ENCODE peak calls at places on chromosomes 1 and 21, in five cellular contexts. One of them, this sample, is unnamed.

GRCh38 chr1:84991097-84991890 is 5.6 kb downstream of the MCOLN2 start:
- DNase-seq in AG04450: no peak
- DNase-seq in cardiac muscle cell: no peak
- DNase-seq in lower leg skin: no peak
- DNase-seq in fibroblast of villous mesenchyme: no peak
- DNase-seq in this sample: no peak

GRCh38 chr1:27513958-27514357 is 24.0 kb upstream of the WASF2 start:
- DNase-seq in AG04450: no peak
- DNase-seq in cardiac muscle cell: no peak
- DNase-seq in lower leg skin: no peak
- DNase-seq in fibroblast of villous mesenchyme: no peak
- DNase-seq in this sample: no peak

GRCh38 chr1:172976222-172977041 is 74.3 kb downstream of the TNFSF18 start:
- DNase-seq in AG04450: no peak
- DNase-seq in cardiac muscle cell: peak
- DNase-seq in lower leg skin: no peak
- DNase-seq in fibroblast of villous mesenchyme: peak
- DNase-seq in this sample: no peak

GRCh38 chr21:42189860-42190491 is 29.0 kb upstream of the ABCG1 start:
- DNase-seq in AG04450: no peak
- DNase-seq in cardiac muscle cell: no peak
- DNase-seq in lower leg skin: no peak
- DNase-seq in fibroblast of villous mesenchyme: no peak
- DNase-seq in this sample: no peak

GRCh38 chr1:16199700-16200099 is 12.8 kb downstream of the ARHGEF19 start:
- DNase-seq in AG04450: no peak
- DNase-seq in cardiac muscle cell: no peak
- DNase-seq in lower leg skin: no peak
- DNase-seq in fibroblast of villous mesenchyme: no peak
- DNase-seq in this sample: no peak

GRCh38 chr1:69911301-69911801 is 294.0 kb downstream of the LRRC40 start:
- DNase-seq in AG04450: peak
- DNase-seq in cardiac muscle cell: peak
- DNase-seq in lower leg skin: no peak
- DNase-seq in fibroblast of villous mesenchyme: peak
- DNase-seq in this sample: no peak

GRCh38 chr1:212034516-212035122 is 738 bp downstream of the INTS7 start:
- DNase-seq in AG04450: no peak
- DNase-seq in cardiac muscle cell: no peak
- DNase-seq in lower leg skin: no peak
- DNase-seq in fibroblast of villous mesenchyme: no peak
- DNase-seq in this sample: no peak

GRCh38 chr21:17848228-17848627 is 29.1 kb upstream of the C21orf91 start:
- DNase-seq in AG04450: peak
- DNase-seq in cardiac muscle cell: peak
- DNase-seq in lower leg skin: no peak
- DNase-seq in fibroblast of villous mesenchyme: peak
- DNase-seq in this sample: no peak

GRCh38 chr1:14910947-14911721 is 242.4 kb upstream of the TMEM51 start:
- DNase-seq in AG04450: no peak
- DNase-seq in cardiac muscle cell: no peak
- DNase-seq in lower leg skin: peak
- DNase-seq in fibroblast of villous mesenchyme: no peak
- DNase-seq in this sample: no peak

GRCh38 chr1:6727535-6727934 is 25.9 kb upstream of the DNAJC11 start:
- DNase-seq in AG04450: peak
- DNase-seq in cardiac muscle cell: peak
- DNase-seq in lower leg skin: no peak
- DNase-seq in fibroblast of villous mesenchyme: peak
- DNase-seq in this sample: no peak

GRCh38 chr1:171984850-171985485 is 143.7 kb downstream of the DNM3 start:
- DNase-seq in AG04450: no peak
- DNase-seq in cardiac muscle cell: peak
- DNase-seq in lower leg skin: no peak
- DNase-seq in fibroblast of villous mesenchyme: peak
- DNase-seq in this sample: no peak

GRCh38 chr1:154912755-154913154 is 23.8 kb downstream of the PMVK start:
- DNase-seq in AG04450: no peak
- DNase-seq in cardiac muscle cell: no peak
- DNase-seq in lower leg skin: peak
- DNase-seq in fibroblast of villous mesenchyme: no peak
- DNase-seq in this sample: no peak

GRCh38 chr1:51768971-51769601 is 109.4 kb downstream of the NRDC start:
- DNase-seq in AG04450: peak
- DNase-seq in cardiac muscle cell: peak
- DNase-seq in lower leg skin: no peak
- DNase-seq in fibroblast of villous mesenchyme: peak
- DNase-seq in this sample: no peak

GRCh38 chr1:7783178-7783711 is 846 bp upstream of the PER3 start:
- DNase-seq in AG04450: no peak
- DNase-seq in cardiac muscle cell: peak
- DNase-seq in lower leg skin: peak
- DNase-seq in fibroblast of villous mesenchyme: peak
- DNase-seq in this sample: no peak

GRCh38 chr1:6392081-6392879 is 1.3 kb downstream of the ACOT7 start:
- DNase-seq in AG04450: no peak
- DNase-seq in cardiac muscle cell: no peak
- DNase-seq in lower leg skin: no peak
- DNase-seq in fibroblast of villous mesenchyme: no peak
- DNase-seq in this sample: no peak

GRCh38 chr1:185936641-185937040 is 202.4 kb downstream of the HMCN1 start:
- DNase-seq in AG04450: no peak
- DNase-seq in cardiac muscle cell: no peak
- DNase-seq in lower leg skin: no peak
- DNase-seq in fibroblast of villous mesenchyme: no peak
- DNase-seq in this sample: no peak

GRCh38 chr1:115088115-115088794 is 1.0 kb downstream of the TSPAN2 start:
- DNase-seq in AG04450: no peak
- DNase-seq in cardiac muscle cell: no peak
- DNase-seq in lower leg skin: no peak
- DNase-seq in fibroblast of villous mesenchyme: no peak
- DNase-seq in this sample: no peak

GRCh38 chr1:40742363-40743061 is 41.1 kb upstream of the KCNQ4 start:
- DNase-seq in AG04450: no peak
- DNase-seq in cardiac muscle cell: no peak
- DNase-seq in lower leg skin: no peak
- DNase-seq in fibroblast of villous mesenchyme: no peak
- DNase-seq in this sample: no peak

GRCh38 chr1:186487163-186487562 is 26.2 kb upstream of the PDC start:
- DNase-seq in AG04450: no peak
- DNase-seq in cardiac muscle cell: no peak
- DNase-seq in lower leg skin: no peak
- DNase-seq in fibroblast of villous mesenchyme: no peak
- DNase-seq in this sample: no peak

GRCh38 chr1:104092698-104093097 is 343.0 kb downstream of the AMY1C start:
- DNase-seq in AG04450: no peak
- DNase-seq in cardiac muscle cell: no peak
- DNase-seq in lower leg skin: no peak
- DNase-seq in fibroblast of villous mesenchyme: no peak
- DNase-seq in this sample: no peak

GRCh38 chr1:176460606-176461336 is 2.2 kb upstream of the PAPPA2 start:
- DNase-seq in AG04450: no peak
- DNase-seq in cardiac muscle cell: no peak
- DNase-seq in lower leg skin: no peak
- DNase-seq in fibroblast of villous mesenchyme: no peak
- DNase-seq in this sample: no peak

GRCh38 chr1:16172964-16173446 is 17.1 kb upstream of the EPHA2 start:
- DNase-seq in AG04450: no peak
- DNase-seq in cardiac muscle cell: peak
- DNase-seq in lower leg skin: peak
- DNase-seq in fibroblast of villous mesenchyme: peak
- DNase-seq in this sample: no peak

GRCh38 chr21:32411366-32412161 is 942 bp upstream of the EVA1C start:
- DNase-seq in AG04450: no peak
- DNase-seq in cardiac muscle cell: peak
- DNase-seq in lower leg skin: peak
- DNase-seq in fibroblast of villous mesenchyme: peak
- DNase-seq in this sample: peak

GRCh38 chr1:60589046-60589748 is 493.2 kb upstream of the NFIA start:
- DNase-seq in AG04450: no peak
- DNase-seq in cardiac muscle cell: peak
- DNase-seq in lower leg skin: no peak
- DNase-seq in fibroblast of villous mesenchyme: no peak
- DNase-seq in this sample: no peak

GRCh38 chr1:172745014-172745413 is 86.1 kb downstream of the FASLG start:
- DNase-seq in AG04450: peak
- DNase-seq in cardiac muscle cell: peak
- DNase-seq in lower leg skin: no peak
- DNase-seq in fibroblast of villous mesenchyme: peak
- DNase-seq in this sample: no peak

GRCh38 chr1:24351247-24351646 is 32.1 kb downstream of the GRHL3 start:
- DNase-seq in AG04450: no peak
- DNase-seq in cardiac muscle cell: no peak
- DNase-seq in lower leg skin: no peak
- DNase-seq in fibroblast of villous mesenchyme: no peak
- DNase-seq in this sample: no peak

GRCh38 chr1:121518726-121519041 is 333.9 kb downstream of the SRGAP2C start:
- DNase-seq in AG04450: no peak
- DNase-seq in cardiac muscle cell: no peak
- DNase-seq in lower leg skin: no peak
- DNase-seq in fibroblast of villous mesenchyme: no peak
- DNase-seq in this sample: no peak

GRCh38 chr1:36557041-36558000 is 74.6 kb upstream of the CSF3R start:
- DNase-seq in AG04450: no peak
- DNase-seq in cardiac muscle cell: no peak
- DNase-seq in lower leg skin: peak
- DNase-seq in fibroblast of villous mesenchyme: no peak
- DNase-seq in this sample: no peak

GRCh38 chr21:46538851-46539666 is 65.8 kb downstream of the S100B start:
- DNase-seq in AG04450: no peak
- DNase-seq in cardiac muscle cell: no peak
- DNase-seq in lower leg skin: peak
- DNase-seq in fibroblast of villous mesenchyme: no peak
- DNase-seq in this sample: no peak

GRCh38 chr1:228047183-228047466 is 35.4 kb upstream of the ARF1 start:
- DNase-seq in AG04450: no peak
- DNase-seq in cardiac muscle cell: no peak
- DNase-seq in lower leg skin: no peak
- DNase-seq in fibroblast of villous mesenchyme: no peak
- DNase-seq in this sample: no peak

GRCh38 chr21:46597031-46597430 is 7.9 kb downstream of the S100B start:
- DNase-seq in AG04450: no peak
- DNase-seq in cardiac muscle cell: no peak
- DNase-seq in lower leg skin: no peak
- DNase-seq in fibroblast of villous mesenchyme: no peak
- DNase-seq in this sample: no peak

GRCh38 chr21:39863111-39863510 is 4.1 kb upstream of the PCP4 start:
- DNase-seq in AG04450: no peak
- DNase-seq in cardiac muscle cell: no peak
- DNase-seq in lower leg skin: no peak
- DNase-seq in fibroblast of villous mesenchyme: no peak
- DNase-seq in this sample: no peak

DNA sequence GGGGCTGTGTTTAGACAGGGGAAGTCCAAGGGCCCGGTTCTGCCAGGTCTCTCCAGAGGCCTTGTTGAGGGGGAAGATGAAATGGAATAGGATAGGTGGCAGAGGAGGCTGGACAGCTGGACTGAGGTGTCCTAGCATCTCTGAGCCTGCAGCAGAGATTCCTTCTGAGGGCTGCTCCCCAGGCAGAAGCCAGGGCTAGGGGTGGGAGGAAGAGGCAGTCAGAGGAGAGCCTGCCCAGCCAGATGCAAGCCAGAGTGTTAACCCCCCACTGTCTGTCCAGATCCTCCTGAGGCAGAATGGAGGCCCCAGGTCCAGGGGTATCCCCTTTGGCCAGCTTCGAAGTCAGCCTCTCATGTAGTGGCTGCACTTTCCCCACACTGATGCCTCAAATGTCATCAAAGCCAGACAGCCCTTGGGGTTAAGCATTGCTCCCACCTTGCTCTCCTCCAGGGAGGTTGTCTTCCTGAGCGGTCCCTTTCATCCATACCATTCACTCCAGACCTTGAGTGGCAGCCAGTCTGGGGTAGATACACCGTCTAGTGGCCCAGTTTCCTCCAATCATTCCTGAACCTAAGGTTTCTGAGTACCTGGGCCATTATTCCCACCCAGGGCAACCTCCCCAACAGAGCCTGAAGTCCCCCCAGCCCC is 1.7 kb downstream of the CSF1 start:
- DNase-seq in AG04450: no peak
- DNase-seq in cardiac muscle cell: no peak
- DNase-seq in lower leg skin: no peak
- DNase-seq in fibroblast of villous mesenchyme: peak
- DNase-seq in this sample: no peak
- H3K4me3 ChIP-seq in AG04450: peak
- H3K4me3 ChIP-seq in cardiac muscle cell: no peak
- H3K4me3 ChIP-seq in lower leg skin: peak
- H3K4me3 ChIP-seq in fibroblast of villous mesenchyme: peak
- H3K4me3 ChIP-seq in this sample: peak

GRCh38 chr1:39490596-39491145 is 765 bp upstream of the BMP8A start:
- DNase-seq in AG04450: no peak
- DNase-seq in cardiac muscle cell: no peak
- DNase-seq in lower leg skin: peak
- DNase-seq in fibroblast of villous mesenchyme: no peak
- DNase-seq in this sample: no peak
- H3K4me3 ChIP-seq in AG04450: no peak
- H3K4me3 ChIP-seq in cardiac muscle cell: peak
- H3K4me3 ChIP-seq in lower leg skin: no peak
- H3K4me3 ChIP-seq in fibroblast of villous mesenchyme: peak
- H3K4me3 ChIP-seq in this sample: peak

GRCh38 chr1:55195523-55196233 is 19.5 kb downstream of the USP24 start:
- DNase-seq in AG04450: no peak
- DNase-seq in cardiac muscle cell: peak
- DNase-seq in lower leg skin: no peak
- DNase-seq in fibroblast of villous mesenchyme: peak
- DNase-seq in this sample: no peak
- H3K4me3 ChIP-seq in AG04450: no peak
- H3K4me3 ChIP-seq in cardiac muscle cell: no peak
- H3K4me3 ChIP-seq in lower leg skin: no peak
- H3K4me3 ChIP-seq in fibroblast of villous mesenchyme: no peak
- H3K4me3 ChIP-seq in this sample: no peak

GRCh38 chr21:45122432-45123132 is 48.2 kb downstream of the ADARB1 start:
- DNase-seq in AG04450: no peak
- DNase-seq in cardiac muscle cell: no peak
- DNase-seq in lower leg skin: no peak
- DNase-seq in fibroblast of villous mesenchyme: no peak
- DNase-seq in this sample: no peak
- H3K4me3 ChIP-seq in AG04450: no peak
- H3K4me3 ChIP-seq in cardiac muscle cell: no peak
- H3K4me3 ChIP-seq in lower leg skin: no peak
- H3K4me3 ChIP-seq in fibroblast of villous mesenchyme: no peak
- H3K4me3 ChIP-seq in this sample: no peak

GRCh38 chr1:153745417-153745816 is 17.6 kb downstream of the INTS3 start:
- DNase-seq in AG04450: no peak
- DNase-seq in cardiac muscle cell: no peak
- DNase-seq in lower leg skin: no peak
- DNase-seq in fibroblast of villous mesenchyme: no peak
- DNase-seq in this sample: no peak
- H3K4me3 ChIP-seq in AG04450: no peak
- H3K4me3 ChIP-seq in cardiac muscle cell: no peak
- H3K4me3 ChIP-seq in lower leg skin: no peak
- H3K4me3 ChIP-seq in fibroblast of villous mesenchyme: no peak
- H3K4me3 ChIP-seq in this sample: no peak

GRCh38 chr1:201172336-201172735 is 18.1 kb upstream of the TMEM9 start:
- DNase-seq in AG04450: no peak
- DNase-seq in cardiac muscle cell: no peak
- DNase-seq in lower leg skin: peak
- DNase-seq in fibroblast of villous mesenchyme: no peak
- DNase-seq in this sample: no peak
- H3K4me3 ChIP-seq in AG04450: no peak
- H3K4me3 ChIP-seq in cardiac muscle cell: no peak
- H3K4me3 ChIP-seq in lower leg skin: no peak
- H3K4me3 ChIP-seq in fibroblast of villous mesenchyme: no peak
- H3K4me3 ChIP-seq in this sample: no peak